ENCODE peak calls at places on chromosomes 11 and 22, in seven cellular contexts. One of them, this sample, is unnamed.

GRCh38 chr11:74717211-74717997 is 13.8 kb downstream of the CHRDL2 start:
- DNase-seq in fibroblast of lung: no peak
- DNase-seq in sigmoid colon: no peak
- DNase-seq in transverse colon: no peak
- DNase-seq in mesendoderm: no peak
- DNase-seq in AG10803: peak
- DNase-seq in CD8-positive, alpha-beta T cell: no peak
- DNase-seq in this sample: no peak

GRCh38 chr11:47518212-47518959 is 34.5 kb downstream of the CELF1 start:
- DNase-seq in transverse colon: no peak
- DNase-seq in mesendoderm: peak
- DNase-seq in CD8-positive, alpha-beta T cell: no peak
- DNase-seq in AG10803: no peak
- DNase-seq in fibroblast of lung: no peak
- DNase-seq in sigmoid colon: no peak
- DNase-seq in this sample: no peak

GRCh38 chr11:92941676-92942571 is 27.5 kb upstream of the MTNR1B start:
- DNase-seq in AG10803: peak
- DNase-seq in CD8-positive, alpha-beta T cell: no peak
- DNase-seq in fibroblast of lung: no peak
- DNase-seq in transverse colon: no peak
- DNase-seq in sigmoid colon: no peak
- DNase-seq in mesendoderm: peak
- DNase-seq in this sample: peak

GRCh38 chr11:44110231-44110679 is 14.8 kb downstream of the EXT2 start:
- DNase-seq in fibroblast of lung: peak
- DNase-seq in CD8-positive, alpha-beta T cell: peak
- DNase-seq in transverse colon: peak
- DNase-seq in mesendoderm: peak
- DNase-seq in AG10803: peak
- DNase-seq in sigmoid colon: no peak
- DNase-seq in this sample: peak

GRCh38 chr11:62088331-62088933 is 35.4 kb upstream of the INCENP start:
- DNase-seq in mesendoderm: peak
- DNase-seq in CD8-positive, alpha-beta T cell: no peak
- DNase-seq in transverse colon: no peak
- DNase-seq in sigmoid colon: no peak
- DNase-seq in fibroblast of lung: no peak
- DNase-seq in AG10803: no peak
- DNase-seq in this sample: no peak

GRCh38 chr11:9094420-9094819 is 3.0 kb upstream of the SCUBE2 start:
- DNase-seq in fibroblast of lung: no peak
- DNase-seq in CD8-positive, alpha-beta T cell: no peak
- DNase-seq in transverse colon: no peak
- DNase-seq in sigmoid colon: no peak
- DNase-seq in AG10803: no peak
- DNase-seq in mesendoderm: no peak
- DNase-seq in this sample: no peak

GRCh38 chr22:19892249-19892879 is 37.7 kb upstream of the GNB1L start:
- DNase-seq in CD8-positive, alpha-beta T cell: peak
- DNase-seq in fibroblast of lung: peak
- DNase-seq in transverse colon: no peak
- DNase-seq in mesendoderm: no peak
- DNase-seq in sigmoid colon: no peak
- DNase-seq in AG10803: no peak
- DNase-seq in this sample: peak

GRCh38 chr22:17387356-17387755 is 18.1 kb downstream of the CECR2 start:
- DNase-seq in fibroblast of lung: no peak
- DNase-seq in transverse colon: no peak
- DNase-seq in mesendoderm: no peak
- DNase-seq in CD8-positive, alpha-beta T cell: no peak
- DNase-seq in AG10803: no peak
- DNase-seq in sigmoid colon: no peak
- DNase-seq in this sample: no peak

GRCh38 chr22:27719535-27720227 is 81.9 kb downstream of the MN1 start:
- DNase-seq in sigmoid colon: no peak
- DNase-seq in AG10803: peak
- DNase-seq in transverse colon: no peak
- DNase-seq in fibroblast of lung: peak
- DNase-seq in CD8-positive, alpha-beta T cell: no peak
- DNase-seq in mesendoderm: peak
- DNase-seq in this sample: peak

GRCh38 chr11:129950319-129951034 is 52.2 kb downstream of the PRDM10 start:
- DNase-seq in sigmoid colon: peak
- DNase-seq in AG10803: peak
- DNase-seq in fibroblast of lung: peak
- DNase-seq in transverse colon: peak
- DNase-seq in CD8-positive, alpha-beta T cell: no peak
- DNase-seq in mesendoderm: no peak
- DNase-seq in this sample: peak

GRCh38 chr11:74507582-74507981 is 14.1 kb upstream of the LIPT2 start:
- DNase-seq in transverse colon: no peak
- DNase-seq in sigmoid colon: no peak
- DNase-seq in CD8-positive, alpha-beta T cell: no peak
- DNase-seq in mesendoderm: no peak
- DNase-seq in AG10803: no peak
- DNase-seq in fibroblast of lung: no peak
- DNase-seq in this sample: no peak

DNA sequence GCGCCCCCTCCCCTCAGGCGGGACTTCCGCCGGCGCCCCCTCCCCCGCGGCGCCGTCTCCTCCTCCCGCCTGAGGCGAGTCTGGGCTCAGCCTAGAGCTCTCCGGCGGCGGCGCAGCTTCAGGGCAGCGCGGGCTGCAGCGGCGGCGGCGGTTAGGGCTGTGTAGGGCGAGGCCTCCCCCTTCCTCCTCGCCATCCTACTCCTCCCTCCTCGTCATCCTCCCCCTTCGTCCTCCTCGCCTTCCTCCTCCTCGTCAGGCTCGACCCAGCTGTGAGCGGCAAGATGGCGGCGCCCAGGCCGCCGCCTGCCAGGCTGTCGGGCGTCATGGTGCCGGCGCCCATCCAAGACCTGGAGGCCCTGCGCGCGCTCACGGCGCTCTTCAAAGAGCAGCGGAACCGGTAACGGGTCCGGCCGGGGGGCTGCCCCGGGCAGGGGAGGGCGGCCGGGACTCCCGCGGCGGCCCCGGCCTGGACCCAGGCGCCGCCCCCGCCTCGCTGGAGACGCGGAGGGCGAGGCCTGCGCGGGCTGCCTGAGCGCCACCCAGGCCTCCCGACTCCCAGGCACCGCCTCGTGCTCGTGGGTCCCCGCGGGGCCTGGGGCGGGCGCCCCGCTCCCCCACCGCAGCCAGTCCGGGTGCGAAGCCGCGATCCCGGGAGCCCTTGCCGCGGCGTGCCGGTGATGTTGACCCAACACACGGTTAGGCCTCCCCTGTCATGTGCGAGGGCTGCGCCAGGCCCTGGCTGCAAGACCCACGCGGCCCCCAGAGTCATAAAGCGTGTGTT is at the start of gene ATXN10:
- DNase-seq in CD8-positive, alpha-beta T cell: peak
- DNase-seq in fibroblast of lung: peak
- DNase-seq in sigmoid colon: peak
- DNase-seq in mesendoderm: peak
- DNase-seq in AG10803: peak
- DNase-seq in transverse colon: peak
- DNase-seq in this sample: peak
- H3K4me3 ChIP-seq in CD8-positive, alpha-beta T cell: peak
- H3K4me3 ChIP-seq in fibroblast of lung: peak
- H3K4me3 ChIP-seq in sigmoid colon: peak
- H3K4me3 ChIP-seq in mesendoderm: peak
- H3K4me3 ChIP-seq in AG10803: peak
- H3K4me3 ChIP-seq in transverse colon: peak
- H3K4me3 ChIP-seq in this sample: peak

GRCh38 chr11:67117667-67118058 is 1.4 kb upstream of the KDM2A start:
- DNase-seq in mesendoderm: peak
- DNase-seq in AG10803: peak
- DNase-seq in sigmoid colon: peak
- DNase-seq in CD8-positive, alpha-beta T cell: peak
- DNase-seq in transverse colon: peak
- DNase-seq in fibroblast of lung: no peak
- DNase-seq in this sample: peak
- H3K4me3 ChIP-seq in mesendoderm: no peak
- H3K4me3 ChIP-seq in AG10803: no peak
- H3K4me3 ChIP-seq in sigmoid colon: peak
- H3K4me3 ChIP-seq in CD8-positive, alpha-beta T cell: peak
- H3K4me3 ChIP-seq in transverse colon: no peak
- H3K4me3 ChIP-seq in fibroblast of lung: no peak
- H3K4me3 ChIP-seq in this sample: no peak

GRCh38 chr22:38338772-38339379 is 21.6 kb upstream of the CSNK1E start:
- DNase-seq in fibroblast of lung: no peak
- DNase-seq in AG10803: no peak
- DNase-seq in transverse colon: peak
- DNase-seq in CD8-positive, alpha-beta T cell: no peak
- DNase-seq in mesendoderm: peak
- DNase-seq in sigmoid colon: peak
- DNase-seq in this sample: no peak

GRCh38 chr22:38335077-38335476 is 17.8 kb upstream of the CSNK1E start:
- DNase-seq in AG10803: peak
- DNase-seq in CD8-positive, alpha-beta T cell: no peak
- DNase-seq in mesendoderm: no peak
- DNase-seq in fibroblast of lung: no peak
- DNase-seq in transverse colon: no peak
- DNase-seq in sigmoid colon: no peak
- DNase-seq in this sample: peak

DNA sequence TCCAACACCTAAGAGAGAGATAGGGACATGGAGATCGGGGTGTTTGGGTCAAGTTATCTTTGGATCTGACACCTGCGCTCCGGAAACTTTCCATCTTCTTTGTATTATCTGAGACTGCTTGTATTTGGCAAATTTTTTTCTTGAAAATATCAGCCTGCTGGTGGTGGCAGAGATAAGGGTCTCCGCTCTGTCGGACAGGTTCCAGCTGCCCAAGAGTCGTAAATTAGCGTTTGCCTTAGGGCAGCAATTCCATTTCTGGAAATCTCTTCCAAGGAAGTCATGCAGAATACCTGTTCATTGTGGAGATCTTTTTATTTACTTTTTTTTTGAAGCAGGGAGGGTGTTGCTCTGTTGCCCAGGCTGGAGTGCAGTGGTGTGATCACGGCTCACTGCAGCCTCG is 19.5 kb upstream of the CSNK1E start:
- DNase-seq in mesendoderm: no peak
- DNase-seq in fibroblast of lung: no peak
- DNase-seq in sigmoid colon: no peak
- DNase-seq in AG10803: no peak
- DNase-seq in CD8-positive, alpha-beta T cell: no peak
- DNase-seq in transverse colon: no peak
- DNase-seq in this sample: no peak
- H3K4me3 ChIP-seq in mesendoderm: no peak
- H3K4me3 ChIP-seq in fibroblast of lung: peak
- H3K4me3 ChIP-seq in sigmoid colon: peak
- H3K4me3 ChIP-seq in AG10803: peak
- H3K4me3 ChIP-seq in CD8-positive, alpha-beta T cell: peak
- H3K4me3 ChIP-seq in transverse colon: no peak
- H3K4me3 ChIP-seq in this sample: peak

GRCh38 chr11:3215346-3216026 is 3.1 kb downstream of the MRGPRG start:
- DNase-seq in fibroblast of lung: no peak
- DNase-seq in AG10803: no peak
- DNase-seq in CD8-positive, alpha-beta T cell: no peak
- DNase-seq in sigmoid colon: peak
- DNase-seq in transverse colon: peak
- DNase-seq in mesendoderm: peak
- DNase-seq in this sample: no peak
- H3K4me3 ChIP-seq in fibroblast of lung: no peak
- H3K4me3 ChIP-seq in AG10803: no peak
- H3K4me3 ChIP-seq in CD8-positive, alpha-beta T cell: no peak
- H3K4me3 ChIP-seq in sigmoid colon: no peak
- H3K4me3 ChIP-seq in transverse colon: no peak
- H3K4me3 ChIP-seq in mesendoderm: no peak
- H3K4me3 ChIP-seq in this sample: no peak

DNA sequence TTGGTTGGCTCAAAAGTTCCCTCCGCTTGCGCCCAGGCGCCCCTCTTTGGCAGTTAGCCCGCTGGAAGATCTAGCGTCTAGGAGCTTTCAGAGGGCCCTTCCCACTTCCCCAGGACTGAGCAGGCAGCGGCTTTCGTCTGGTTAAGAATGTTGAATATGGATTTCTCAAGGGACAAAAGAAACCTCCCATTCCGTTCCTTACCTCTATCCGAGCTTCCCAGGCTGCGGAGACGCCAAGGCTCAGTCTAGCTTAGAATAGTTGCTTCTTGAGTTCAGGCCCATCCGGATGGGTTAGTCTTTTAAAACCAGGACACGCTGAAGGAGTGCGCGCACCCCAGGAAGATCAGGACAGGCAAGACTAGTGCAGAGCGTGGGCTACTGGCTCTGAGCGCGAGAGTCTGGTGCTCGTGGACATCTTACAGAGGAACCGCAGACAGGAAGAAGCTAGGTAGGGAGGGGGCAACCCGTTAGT is 1.6 kb downstream of the NELL1 start:
- DNase-seq in CD8-positive, alpha-beta T cell: no peak
- DNase-seq in fibroblast of lung: no peak
- DNase-seq in mesendoderm: peak
- DNase-seq in transverse colon: no peak
- DNase-seq in AG10803: no peak
- DNase-seq in sigmoid colon: no peak
- DNase-seq in this sample: no peak
- H3K4me3 ChIP-seq in CD8-positive, alpha-beta T cell: no peak
- H3K4me3 ChIP-seq in fibroblast of lung: no peak
- H3K4me3 ChIP-seq in mesendoderm: no peak
- H3K4me3 ChIP-seq in transverse colon: no peak
- H3K4me3 ChIP-seq in AG10803: no peak
- H3K4me3 ChIP-seq in sigmoid colon: no peak
- H3K4me3 ChIP-seq in this sample: no peak

GRCh38 chr22:38866399-38867123 is 5.5 kb downstream of the CBX6 start:
- DNase-seq in sigmoid colon: peak
- DNase-seq in CD8-positive, alpha-beta T cell: no peak
- DNase-seq in mesendoderm: peak
- DNase-seq in AG10803: no peak
- DNase-seq in fibroblast of lung: no peak
- DNase-seq in transverse colon: no peak
- DNase-seq in this sample: no peak

GRCh38 chr22:38868286-38868721 is 3.7 kb downstream of the CBX6 start:
- DNase-seq in transverse colon: no peak
- DNase-seq in mesendoderm: no peak
- DNase-seq in sigmoid colon: peak
- DNase-seq in CD8-positive, alpha-beta T cell: no peak
- DNase-seq in fibroblast of lung: no peak
- DNase-seq in AG10803: no peak
- DNase-seq in this sample: no peak

GRCh38 chr22:38867496-38868285 is 4.3 kb downstream of the CBX6 start:
- DNase-seq in CD8-positive, alpha-beta T cell: no peak
- DNase-seq in sigmoid colon: peak
- DNase-seq in transverse colon: no peak
- DNase-seq in fibroblast of lung: no peak
- DNase-seq in AG10803: no peak
- DNase-seq in mesendoderm: no peak
- DNase-seq in this sample: no peak

GRCh38 chr22:38866024-38866398 is 6.0 kb downstream of the CBX6 start:
- DNase-seq in mesendoderm: no peak
- DNase-seq in transverse colon: no peak
- DNase-seq in sigmoid colon: peak
- DNase-seq in AG10803: no peak
- DNase-seq in fibroblast of lung: no peak
- DNase-seq in CD8-positive, alpha-beta T cell: no peak
- DNase-seq in this sample: no peak

DNA sequence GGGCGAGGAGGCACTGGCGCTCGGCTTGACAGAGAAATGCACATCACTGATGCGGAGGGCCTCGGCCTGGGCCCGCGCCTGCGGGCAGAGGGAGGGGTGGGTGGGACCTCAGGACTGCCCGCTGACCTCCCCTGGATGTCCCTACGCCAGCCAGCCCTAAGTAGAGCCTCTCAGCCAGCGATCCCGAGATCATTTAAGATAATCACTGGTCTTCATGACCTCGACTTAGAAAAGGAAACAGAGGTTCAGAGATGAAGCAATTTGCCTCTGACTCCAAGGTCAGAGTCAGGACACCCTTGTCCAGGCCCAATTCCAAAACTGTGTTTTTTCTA is 4.9 kb downstream of the CBX6 start:
- DNase-seq in transverse colon: no peak
- DNase-seq in mesendoderm: no peak
- DNase-seq in CD8-positive, alpha-beta T cell: no peak
- DNase-seq in AG10803: no peak
- DNase-seq in fibroblast of lung: no peak
- DNase-seq in sigmoid colon: no peak
- DNase-seq in this sample: no peak
- H3K4me3 ChIP-seq in transverse colon: no peak
- H3K4me3 ChIP-seq in mesendoderm: no peak
- H3K4me3 ChIP-seq in CD8-positive, alpha-beta T cell: no peak
- H3K4me3 ChIP-seq in AG10803: no peak
- H3K4me3 ChIP-seq in fibroblast of lung: no peak
- H3K4me3 ChIP-seq in sigmoid colon: no peak
- H3K4me3 ChIP-seq in this sample: no peak

This sample was measured in cardiac fibroblast.